ENCODE peak calls at places on chromosomes 5 and 9, in four cellular contexts. K is psoas muscle; I is Jurkat, Clone E6-1; C is choroid plexus epithelial cell. Y is an unnamed sample.

GRCh38 chr5:14039576-14039975 is 95.1 kb upstream of the DNAH5 start:
- DNase-seq in C (peak; percentile 53), K (no peak), I (no peak), Y (peak; percentile 79)

GRCh38 chr5:115258001-115258400 is 4.7 kb downstream of the PGGT1B start:
- DNase-seq in C (peak; percentile 16), I (no peak), K (no peak), Y (no peak)

GRCh38 chr9:73131376-73131775 is 20.3 kb upstream of the ANXA1 start:
- DNase-seq in C (no peak), K (no peak), I (no peak), Y (no peak)

GRCh38 chr5:77957516-77957915 is 181.4 kb upstream of the TBCA start:
- DNase-seq in K (no peak), C (no peak), I (no peak), Y (no peak)

GRCh38 chr9:125646222-125647100 is 60.5 kb downstream of the MAPKAP1 start:
- DNase-seq in C (peak; percentile 52), K (no peak), I (no peak), Y (no peak)

GRCh38 chr9:133893191-133893994 is 98.7 kb downstream of the VAV2 start:
- DNase-seq in C (no peak), K (no peak), I (no peak), Y (no peak)

GRCh38 chr9:129436751-129437625 is 183.9 kb downstream of the C9orf50 start:
- DNase-seq in C (peak; percentile 70), I (no peak), K (peak; percentile 67), Y (no peak)

GRCh38 chr9:123359546-123359945 is 3.5 kb downstream of the CRB2 start:
- DNase-seq in C (no peak), I (no peak), K (no peak), Y (no peak)

GRCh38 chr5:175141421-175141820 is 302.6 kb downstream of the DRD1 start:
- DNase-seq in C (no peak), I (no peak), K (no peak), Y (no peak)

GRCh38 chr5:179403426-179404147 is 58.3 kb upstream of the ADAMTS2 start:
- DNase-seq in C (no peak), K (no peak), I (no peak), Y (no peak)

GRCh38 chr9:121730188-121730587 is 78.8 kb downstream of the DAB2IP start:
- DNase-seq in I (no peak), K (no peak), C (no peak), Y (no peak)

GRCh38 chr9:121732886-121733285 is 81.5 kb downstream of the DAB2IP start:
- DNase-seq in C (no peak), I (peak; percentile 89), K (no peak), Y (no peak)

GRCh38 chr9:121732383-121732782 is 80.9 kb downstream of the DAB2IP start:
- DNase-seq in C (no peak), K (no peak), I (no peak), Y (no peak)

GRCh38 chr9:121731090-121731489 is 79.7 kb downstream of the DAB2IP start:
- DNase-seq in C (no peak), I (peak; percentile 62), K (no peak), Y (no peak)

DNA sequence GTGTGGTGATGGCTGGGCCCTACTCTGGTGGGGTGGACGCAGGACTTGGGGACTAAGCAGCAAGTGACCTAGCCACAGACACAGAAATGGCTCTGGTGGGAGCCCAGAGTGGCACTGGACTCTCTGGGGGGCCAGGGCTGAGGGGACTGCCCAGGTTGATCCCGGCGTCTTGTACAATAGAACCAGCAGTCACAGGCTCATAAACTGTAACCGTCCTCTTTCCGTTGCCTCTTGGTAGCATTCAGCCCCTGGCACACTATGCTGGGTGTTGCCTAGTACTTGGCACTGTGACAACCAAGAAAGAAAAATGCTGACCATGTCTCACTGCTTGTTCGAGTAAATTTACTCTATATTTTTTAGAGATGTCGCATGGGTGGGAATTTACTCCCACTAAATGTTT is 80.5 kb downstream of the DAB2IP start:
- DNase-seq in C (no peak), K (no peak), I (no peak), Y (no peak)
- H3K4me3 ChIP-seq in C (no peak overlapping the region), K (no peak overlapping the region), I (no peak overlapping the region), Y (no peak overlapping the region)

DNA sequence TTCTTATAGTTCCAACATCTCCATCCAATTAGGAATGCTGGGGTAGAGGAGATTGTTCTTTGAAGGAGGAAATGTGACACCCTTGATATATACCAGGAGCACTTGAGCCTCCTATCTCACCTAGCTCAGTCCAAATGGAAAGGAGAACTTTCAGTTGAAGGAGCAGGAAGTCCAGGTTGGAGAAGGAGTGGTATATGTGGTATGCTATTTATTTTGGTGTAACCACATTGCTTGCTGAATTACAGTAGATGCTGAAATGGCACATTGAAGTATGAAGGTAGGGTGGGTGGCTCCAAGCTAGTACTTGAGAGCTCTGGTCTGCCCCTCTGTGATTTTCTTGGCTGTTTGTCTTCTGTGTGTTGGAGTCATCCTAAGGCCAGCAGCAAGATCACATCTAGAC is 6.1 kb downstream of the CSNK1G3 start:
- DNase-seq in C (no peak), I (no peak), K (no peak), Y (no peak)
- H3K4me3 ChIP-seq in C (no peak overlapping the region), I (no peak overlapping the region), K (no peak overlapping the region), Y (no peak overlapping the region)

DNA sequence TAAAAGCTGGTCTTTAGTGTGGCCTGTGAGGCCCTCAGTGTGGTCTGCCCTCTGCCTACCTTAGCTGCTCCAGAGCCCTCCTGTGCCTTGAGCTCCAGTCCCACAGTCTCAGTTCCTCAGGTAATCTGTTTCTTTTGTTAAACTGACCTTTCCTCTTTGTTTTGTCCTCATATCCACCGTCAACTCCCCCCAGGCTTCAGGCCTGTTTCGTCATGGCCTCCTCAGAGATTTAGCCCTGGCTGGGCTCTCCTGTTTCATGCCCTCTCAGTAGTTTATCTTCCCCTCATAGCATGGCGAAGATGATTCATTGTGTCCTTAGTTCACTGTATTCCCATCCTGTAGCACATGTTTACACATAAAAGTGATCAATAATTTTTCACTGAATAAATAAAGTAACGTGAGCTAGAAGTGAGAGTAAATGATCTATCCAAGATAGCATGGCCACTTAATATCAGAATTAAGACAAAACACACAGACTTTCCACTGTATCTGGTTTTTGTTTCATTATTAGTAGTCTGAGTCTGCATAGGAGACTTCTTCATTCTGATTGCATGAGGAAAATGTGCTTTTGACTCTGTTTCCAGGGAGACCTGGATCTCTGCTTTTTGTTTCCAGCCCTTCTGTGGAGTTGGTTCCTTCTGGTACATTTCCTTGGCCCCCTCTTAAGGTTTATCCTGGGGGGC is 70.4 kb downstream of the SNX24 start:
- DNase-seq in C (peak; percentile 21), K (no peak), I (no peak), Y (no peak)
- H3K4me3 ChIP-seq in C (no peak overlapping the region), K (no peak overlapping the region), I (no peak overlapping the region), Y (no peak overlapping the region)

DNA sequence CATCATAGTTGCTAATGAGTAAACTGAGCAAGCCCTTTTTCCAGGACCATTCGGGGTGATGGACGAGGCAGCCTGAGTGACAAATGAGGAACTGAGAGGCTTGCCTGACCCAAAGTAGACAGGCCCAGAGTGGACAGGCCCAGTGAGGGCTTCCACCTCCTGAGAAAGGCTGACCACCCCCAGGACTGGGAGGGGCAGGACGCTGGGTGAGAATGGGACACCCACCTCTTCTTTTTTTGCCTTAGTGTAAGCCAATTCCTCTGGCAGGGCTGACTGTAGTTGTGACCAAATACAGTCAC is 68.3 kb downstream of the MACROH2A1 start:
- DNase-seq in K (no peak), I (no peak), C (no peak), Y (no peak)
- H3K4me3 ChIP-seq in K (no peak overlapping the region), I (no peak overlapping the region), C (no peak overlapping the region), Y (no peak overlapping the region)

GRCh38 chr5:126982926-126983873 is 47.2 kb downstream of the MARCHF3 start:
- DNase-seq in I (no peak), K (no peak), C (no peak), Y (no peak)

GRCh38 chr5:126984632-126985031 is 45.7 kb downstream of the MARCHF3 start:
- DNase-seq in C (no peak), K (no peak), I (no peak), Y (no peak)

GRCh38 chr5:126987271-126987899 is 43.0 kb downstream of the MARCHF3 start:
- DNase-seq in I (no peak), C (no peak), K (no peak), Y (no peak)

GRCh38 chr5:126983874-126984266 is 46.5 kb downstream of the MARCHF3 start:
- DNase-seq in K (no peak), I (no peak), C (no peak), Y (no peak)

DNA sequence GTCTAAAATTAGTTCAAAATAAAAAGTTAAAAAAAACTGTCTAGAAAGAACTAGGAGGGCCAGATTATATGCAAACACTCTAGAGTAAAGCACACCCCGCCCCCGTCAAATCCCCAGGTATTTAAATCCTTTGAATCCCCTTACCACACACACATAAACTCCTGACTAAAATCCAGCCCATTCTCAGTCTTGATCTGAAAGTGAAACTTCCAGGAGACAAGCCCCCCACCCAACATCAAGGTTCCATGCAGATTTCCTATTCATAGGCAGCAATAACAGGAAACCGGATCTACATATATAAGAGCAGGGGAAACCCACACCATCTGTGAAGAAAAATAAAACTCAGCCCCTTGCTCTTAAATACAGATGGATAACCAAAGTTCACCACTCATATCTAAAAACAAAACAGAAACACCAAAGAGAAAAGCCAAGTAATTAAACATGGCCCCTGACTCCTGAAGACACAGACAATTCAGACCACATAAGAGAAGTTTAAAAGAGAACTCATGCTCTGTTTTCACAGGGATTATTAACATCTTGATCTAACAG is 42.3 kb downstream of the MARCHF3 start:
- DNase-seq in I (no peak), K (no peak), C (no peak), Y (no peak)
- H3K4me3 ChIP-seq in I (no peak overlapping the region), K (no peak overlapping the region), C (no peak overlapping the region), Y (no peak overlapping the region)

DNA sequence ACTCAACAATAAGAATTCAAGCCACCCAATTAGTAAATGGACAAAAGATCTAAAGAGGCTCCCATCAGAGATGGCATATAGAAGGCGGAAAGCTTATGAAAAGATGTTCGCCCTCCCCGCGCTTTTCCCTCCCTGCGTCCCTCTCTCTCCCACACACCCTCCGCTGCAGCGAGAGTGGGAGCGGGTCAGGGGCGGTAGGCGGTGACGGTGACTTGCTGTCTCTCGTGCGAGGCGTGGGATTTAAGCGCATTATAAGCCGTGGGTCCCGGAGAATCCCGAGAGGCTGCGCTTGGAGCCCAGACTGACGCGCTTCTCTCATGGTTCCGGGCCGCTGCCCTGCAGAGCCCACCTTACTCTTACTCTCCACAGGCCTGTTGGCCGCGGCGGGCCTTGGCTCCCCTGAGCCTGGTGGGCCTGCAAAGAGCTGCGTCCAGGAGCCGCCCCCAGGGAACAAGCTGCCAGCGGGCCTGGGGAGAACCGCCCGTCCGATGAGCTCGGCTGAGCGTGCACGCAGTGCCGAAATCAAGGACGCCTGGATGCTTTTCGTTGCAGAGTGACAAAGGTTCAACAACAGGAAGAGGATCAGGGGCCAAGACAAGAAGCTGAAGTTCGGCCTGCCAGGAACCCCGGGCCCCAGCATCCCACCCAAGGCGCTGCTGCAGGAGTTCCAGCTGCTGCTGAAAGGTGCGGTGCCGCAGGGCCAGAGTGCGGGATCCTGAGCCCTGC is 42.6 kb upstream of the BICD2 start:
- DNase-seq in K (no peak), C (no peak), I (no peak), Y (no peak)
- H3K4me3 ChIP-seq in K (no peak overlapping the region), C (no peak overlapping the region), I (no peak overlapping the region), Y (no peak overlapping the region)